ENCODE peak calls at places on chromosomes 1 and 21, in five cellular contexts. K is GM23338, V is A549, W is GM12878, A is HepG2. C is an unnamed sample.

GRCh38 chr1:55931272-55931940 is 648.0 kb downstream of the PLPP3 start:
- DNase-seq in A (no peak), W (no peak), V (no peak), K (no peak), C (no peak)

GRCh38 chr1:193104496-193104905 is 713 bp downstream of the GLRX2 start:
- DNase-seq in W (no peak), A (peak), K (peak), V (peak), C (peak)

GRCh38 chr21:33825898-33826297 is 89.7 kb downstream of the ATP5PO start:
- DNase-seq in W (no peak), K (no peak), A (no peak), V (no peak), C (no peak)

GRCh38 chr1:160400284-160400645 is at the start of gene VANGL2:
- DNase-seq in W (no peak), V (peak), A (no peak), K (peak), C (peak)

GRCh38 chr1:237976345-237976744 is 85.6 kb upstream of the ZP4 start:
- DNase-seq in K (no peak), V (no peak), W (peak), A (no peak), C (no peak)

GRCh38 chr1:23343246-23344110 is 606 bp downstream of the HNRNPR start:
- DNase-seq in K (peak), A (peak), V (peak), W (no peak), C (no peak)

GRCh38 chr1:230823421-230823820 is 44.9 kb downstream of the C1orf198 start:
- DNase-seq in W (no peak), K (no peak), V (no peak), A (no peak), C (no peak)

GRCh38 chr1:182910143-182910542 is 42.8 kb downstream of the SHCBP1L start:
- DNase-seq in A (peak), K (peak), V (peak), W (no peak), C (no peak)

GRCh38 chr1:27554777-27555699 is 48.9 kb downstream of the AHDC1 start:
- DNase-seq in A (no peak), W (no peak), V (no peak), K (no peak), C (peak)

GRCh38 chr1:161351482-161351881 is 16.2 kb downstream of the CFAP126 start:
- DNase-seq in W (no peak), K (no peak), A (no peak), V (no peak), C (no peak)

GRCh38 chr1:39632491-39633417 is 6.7 kb downstream of the HEYL start:
- DNase-seq in V (no peak), K (peak), W (no peak), A (no peak), C (peak)

GRCh38 chr1:235721982-235722381 is 72.4 kb upstream of the GNG4 start:
- DNase-seq in V (no peak), A (no peak), K (no peak), W (no peak), C (no peak)

GRCh38 chr1:199084293-199084692 is 445.5 kb downstream of the PTPRC start:
- DNase-seq in K (peak), W (no peak), A (no peak), V (no peak), C (no peak)

GRCh38 chr1:214310777-214311690 is 30.1 kb downstream of the SMYD2 start:
- DNase-seq in K (no peak), V (no peak), W (no peak), A (no peak), C (no peak)

GRCh38 chr1:14561014-14561693 is 37.3 kb upstream of the KAZN start:
- DNase-seq in V (no peak), W (no peak), A (no peak), K (no peak), C (no peak)

GRCh38 chr1:62436039-62436465 is 797 bp upstream of the USP1 start:
- DNase-seq in A (no peak), K (no peak), W (no peak), V (peak), C (no peak)

GRCh38 chr1:211735208-211736170 is 60.1 kb upstream of the NEK2 start:
- DNase-seq in W (no peak), A (peak), V (peak), K (no peak), C (peak)

GRCh38 chr1:3756394-3756793 is 4.1 kb downstream of the CCDC27 start:
- DNase-seq in K (no peak), A (no peak), W (no peak), V (no peak), C (peak)

GRCh38 chr21:44920694-44921604 is at the start of gene ITGB2:
- DNase-seq in V (no peak), K (peak), A (no peak), W (no peak), C (no peak)

GRCh38 chr1:8456306-8456912 is 138.5 kb downstream of the SLC45A1 start:
- DNase-seq in W (no peak), A (no peak), V (no peak), K (no peak), C (no peak)

GRCh38 chr1:246448373-246448772 is 58.7 kb downstream of the SMYD3 start:
- DNase-seq in K (no peak), V (no peak), A (no peak), W (no peak), C (no peak)

GRCh38 chr1:205236526-205236925 is 8.8 kb downstream of the TMCC2 start:
- DNase-seq in A (no peak), V (no peak), K (no peak), W (no peak), C (peak)

GRCh38 chr1:173330149-173330951 is 123.2 kb upstream of the TNFSF4 start:
- DNase-seq in A (no peak), K (no peak), W (no peak), V (peak), C (peak)

GRCh38 chr1:184242507-184242943 is 144.3 kb upstream of the C1orf21 start:
- DNase-seq in V (no peak), K (peak), W (no peak), A (no peak), C (no peak)

GRCh38 chr21:42553435-42553834 is 39.8 kb downstream of the SLC37A1 start:
- DNase-seq in A (no peak), K (no peak), V (no peak), W (no peak), C (no peak)

GRCh38 chr1:88698140-88698539 is 14.1 kb downstream of the PKN2 start:
- DNase-seq in W (no peak), A (no peak), V (peak), K (no peak), C (peak)

GRCh38 chr1:213720032-213720431 is 267.7 kb upstream of the PROX1 start:
- DNase-seq in K (no peak), W (no peak), V (no peak), A (no peak), C (no peak)

GRCh38 chr1:196608401-196609113 is at the start of gene KCNT2:
- DNase-seq in K (peak), W (no peak), V (peak), A (no peak), C (peak)

GRCh38 chr21:31198575-31198974 is 145.5 kb downstream of the TIAM1 start:
- DNase-seq in K (peak), V (peak), W (no peak), A (peak), C (peak)

GRCh38 chr1:56215086-56215485 is 364.3 kb downstream of the PLPP3 start:
- DNase-seq in K (no peak), W (no peak), A (no peak), V (no peak), C (no peak)

GRCh38 chr1:75083848-75084514 is 50.2 kb upstream of the LHX8 start:
- DNase-seq in V (peak), K (peak), W (no peak), A (no peak), C (no peak)

DNA sequence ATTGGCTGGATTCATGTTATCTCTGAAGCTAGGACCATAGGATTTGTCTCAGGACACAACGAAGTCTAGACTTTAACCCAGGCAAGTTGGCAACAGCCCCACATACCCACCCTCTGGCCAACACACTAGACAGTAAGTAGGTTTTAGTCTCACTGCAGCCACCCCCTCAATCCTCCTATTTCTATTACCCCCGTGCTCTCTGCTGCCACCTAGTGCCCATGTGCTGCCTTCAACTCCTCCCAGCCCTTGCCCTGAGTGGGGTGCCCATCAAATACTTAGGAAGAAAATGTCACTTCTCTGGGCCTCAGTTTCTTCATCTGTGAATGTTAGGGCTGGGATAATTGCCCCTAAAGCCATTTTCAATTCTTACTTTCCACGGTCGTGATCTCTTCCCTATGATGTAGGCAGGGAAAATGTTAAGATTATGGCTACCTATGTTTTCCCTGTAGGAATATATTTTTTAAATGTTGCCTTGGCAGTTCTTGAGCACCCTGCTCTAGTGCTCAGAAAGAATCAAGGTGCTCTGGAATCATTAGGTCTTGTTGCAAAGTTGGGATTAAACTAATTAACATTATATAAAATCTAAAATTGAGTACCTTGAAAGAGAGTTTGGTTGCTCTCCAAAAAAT is 213.0 kb downstream of the LMX1A start:
- DNase-seq in V (no peak), A (peak), K (peak), W (no peak), C (peak)
- TF ChIP-seq JUNB in V (no peak), A (no peak), K (no peak), W (no peak), C (no peak)

GRCh38 chr1:100989306-100990077 is 36.1 kb downstream of the DPH5 start:
- DNase-seq in K (no peak), W (no peak), A (no peak), V (no peak), C (no peak)
- TF ChIP-seq JUNB in K (no peak), W (no peak), A (no peak), V (no peak), C (no peak)

GRCh38 chr1:25813734-25814471 is 5.9 kb upstream of the MTFR1L start:
- DNase-seq in A (no peak), W (no peak), V (no peak), K (no peak), C (no peak)
- TF ChIP-seq JUNB in A (no peak), W (no peak), V (no peak), K (no peak), C (no peak)

GRCh38 chr1:208185801-208186201 is 58.4 kb downstream of the PLXNA2 start:
- DNase-seq in V (no peak), W (no peak), A (no peak), K (no peak), C (peak)
- TF ChIP-seq JUNB in V (no peak), W (no peak), A (no peak), K (no peak), C (no peak)

DNA sequence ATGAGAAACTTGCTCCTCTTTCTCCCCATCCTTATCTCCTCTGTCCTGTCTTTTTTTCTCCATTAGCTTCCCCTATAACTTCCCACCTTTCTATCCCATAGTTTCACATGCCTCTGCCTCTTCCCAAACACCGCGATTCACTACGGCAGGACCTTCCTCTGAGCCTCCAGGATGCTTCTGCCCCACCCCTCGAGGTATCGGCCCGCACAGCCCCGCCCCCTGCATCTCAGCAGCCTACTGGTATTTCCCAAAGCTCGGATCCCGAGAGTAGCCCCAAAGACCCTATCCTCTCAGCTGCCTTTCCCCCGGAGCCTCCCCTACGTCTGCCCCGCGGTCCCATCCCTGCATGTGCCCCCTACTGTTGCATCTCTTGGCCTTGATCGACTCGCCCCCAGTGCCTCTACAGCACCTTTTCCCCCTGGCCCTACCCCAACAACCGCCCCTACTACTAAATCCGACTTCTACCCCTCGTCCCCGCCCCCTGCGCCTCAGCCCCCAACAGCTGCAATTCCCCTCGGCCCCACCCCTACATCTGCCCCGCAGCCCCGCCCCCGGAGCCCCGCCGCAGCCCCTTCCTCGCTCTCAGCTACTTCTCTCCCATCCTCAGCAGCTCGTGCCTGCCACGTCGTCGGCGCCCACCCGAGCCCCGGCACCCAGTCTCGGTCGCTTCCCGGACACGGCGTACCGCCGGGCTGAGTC is 494 bp downstream of the PIAS3 start:
- DNase-seq in V (peak), K (peak), A (no peak), W (no peak), C (peak)
- TF ChIP-seq JUNB in V (no peak), K (no peak), A (no peak), W (no peak), C (no peak)

GRCh38 chr1:66135165-66135564 is 342.5 kb downstream of the PDE4B start:
- DNase-seq in W (no peak), A (no peak), K (no peak), V (no peak), C (no peak)
- TF ChIP-seq JUNB in W (no peak), A (no peak), K (no peak), V (no peak), C (no peak)

GRCh38 chr1:109762039-109762585 is 1.6 kb downstream of the EPS8L3 start:
- DNase-seq in V (no peak), W (no peak), A (no peak), K (no peak), C (no peak)

GRCh38 chr1:109759513-109760334 is 4.0 kb downstream of the EPS8L3 start:
- DNase-seq in K (no peak), W (no peak), A (no peak), V (no peak), C (no peak)

GRCh38 chr1:109762821-109763645 is 690 bp downstream of the EPS8L3 start:
- DNase-seq in W (no peak), V (no peak), A (no peak), K (no peak), C (peak)

GRCh38 chr1:109760581-109761226 is 3.0 kb downstream of the EPS8L3 start:
- DNase-seq in W (no peak), A (no peak), K (no peak), V (no peak), C (no peak)

GRCh38 chr1:109761227-109762038 is 2.3 kb downstream of the EPS8L3 start:
- DNase-seq in V (no peak), A (no peak), K (no peak), W (no peak), C (no peak)
- TF ChIP-seq JUNB in V (no peak), A (no peak), K (no peak), W (no peak), C (no peak)

GRCh38 chr1:84758968-84759491 is 68.8 kb upstream of the SSX2IP start:
- DNase-seq in V (no peak), A (no peak), K (no peak), W (no peak), C (no peak)
- TF ChIP-seq JUNB in V (no peak), A (no peak), K (no peak), W (no peak), C (no peak)

GRCh38 chr1:47276850-47277249 is 37.1 kb downstream of the STIL start:
- DNase-seq in A (no peak), V (no peak), W (no peak), K (no peak), C (no peak)

GRCh38 chr1:47280142-47280541 is 33.8 kb downstream of the STIL start:
- DNase-seq in V (no peak), W (no peak), K (no peak), A (no peak), C (no peak)
- TF ChIP-seq JUNB in V (no peak), W (no peak), K (no peak), A (no peak), C (no peak)

DNA sequence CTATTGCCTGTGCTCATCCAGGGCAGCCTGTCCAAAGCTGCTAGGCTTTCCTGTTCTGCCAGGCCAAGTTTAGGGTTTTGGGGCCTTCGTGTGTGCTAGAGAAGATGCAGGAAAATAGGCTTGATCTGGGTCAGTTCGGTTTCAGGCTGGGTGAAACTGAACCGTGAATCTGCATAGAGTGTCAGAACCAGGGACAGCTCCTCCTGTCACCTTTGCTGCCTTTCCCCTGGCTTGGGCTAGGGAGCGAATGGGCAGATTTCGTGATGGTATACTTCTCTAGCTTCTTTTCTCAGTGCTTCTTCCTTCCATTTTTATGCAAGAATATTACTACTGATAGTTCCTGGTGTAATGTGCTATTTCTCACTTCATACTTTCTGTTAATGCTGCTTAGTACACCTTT is 6.0 kb upstream of the AGO1 start:
- DNase-seq in A (no peak), W (no peak), K (peak), V (no peak), C (peak)
- TF ChIP-seq JUNB in A (no peak), W (no peak), K (no peak), V (no peak), C (no peak)

C was measured in K562.